ENCODE peak calls at places on chromosomes 13 and 19, in nine cellular contexts. One of them, this sample, is unnamed.

GRCh38 chr19:16197188-16197621 is 506 bp upstream of the AP1M1 start:
- DNase-seq in WERI-Rb-1: no peak
- DNase-seq in H9: no peak
- DNase-seq in natural killer cell: no peak
- DNase-seq in uterus: no peak
- DNase-seq in progenitor cell of endocrine pancreas: no peak
- DNase-seq in psoas muscle: no peak
- DNase-seq in cardiac muscle cell: no peak
- DNase-seq in ascending aorta: no peak
- DNase-seq in this sample: no peak

GRCh38 chr19:3699071-3699740 is 1.1 kb downstream of the PIP5K1C start:
- DNase-seq in uterus: peak; percentile 45
- DNase-seq in H9: no peak
- DNase-seq in cardiac muscle cell: no peak
- DNase-seq in ascending aorta: no peak
- DNase-seq in natural killer cell: peak; percentile 26
- DNase-seq in progenitor cell of endocrine pancreas: no peak
- DNase-seq in WERI-Rb-1: peak; percentile 69
- DNase-seq in psoas muscle: peak; percentile 75
- DNase-seq in this sample: no peak

GRCh38 chr19:36688058-36688457 is 646 bp downstream of the ZNF567 start:
- DNase-seq in WERI-Rb-1: no peak
- DNase-seq in psoas muscle: no peak
- DNase-seq in cardiac muscle cell: no peak
- DNase-seq in progenitor cell of endocrine pancreas: no peak
- DNase-seq in ascending aorta: no peak
- DNase-seq in H9: no peak
- DNase-seq in natural killer cell: no peak
- DNase-seq in uterus: no peak
- DNase-seq in this sample: no peak

GRCh38 chr13:50494110-50494509 is 349.4 kb downstream of the DLEU7 start:
- DNase-seq in psoas muscle: no peak
- DNase-seq in ascending aorta: no peak
- DNase-seq in WERI-Rb-1: no peak
- DNase-seq in H9: no peak
- DNase-seq in natural killer cell: no peak
- DNase-seq in cardiac muscle cell: no peak
- DNase-seq in uterus: no peak
- DNase-seq in progenitor cell of endocrine pancreas: no peak
- DNase-seq in this sample: no peak

GRCh38 chr19:39133431-39134270 is 8.1 kb downstream of the PAK4 start:
- DNase-seq in H9: no peak
- DNase-seq in cardiac muscle cell: peak; percentile 39
- DNase-seq in ascending aorta: no peak
- DNase-seq in psoas muscle: no peak
- DNase-seq in progenitor cell of endocrine pancreas: no peak
- DNase-seq in natural killer cell: no peak
- DNase-seq in WERI-Rb-1: peak; percentile 88
- DNase-seq in uterus: no peak
- DNase-seq in this sample: no peak

GRCh38 chr13:106318941-106319411 is 216.5 kb downstream of the EFNB2 start:
- DNase-seq in psoas muscle: no peak
- DNase-seq in WERI-Rb-1: no peak
- DNase-seq in cardiac muscle cell: no peak
- DNase-seq in natural killer cell: no peak
- DNase-seq in ascending aorta: no peak
- DNase-seq in uterus: peak; percentile 21
- DNase-seq in H9: no peak
- DNase-seq in progenitor cell of endocrine pancreas: no peak
- DNase-seq in this sample: no peak

GRCh38 chr13:44273991-44274810 is 99.4 kb upstream of the SERP2 start:
- DNase-seq in ascending aorta: no peak
- DNase-seq in uterus: peak; percentile 45
- DNase-seq in progenitor cell of endocrine pancreas: no peak
- DNase-seq in WERI-Rb-1: no peak
- DNase-seq in cardiac muscle cell: no peak
- DNase-seq in psoas muscle: no peak
- DNase-seq in H9: no peak
- DNase-seq in natural killer cell: peak; percentile 22
- DNase-seq in this sample: no peak

GRCh38 chr13:32659736-32660135 is 73.5 kb downstream of the PDS5B start:
- DNase-seq in uterus: no peak
- DNase-seq in ascending aorta: no peak
- DNase-seq in progenitor cell of endocrine pancreas: no peak
- DNase-seq in natural killer cell: no peak
- DNase-seq in H9: no peak
- DNase-seq in psoas muscle: no peak
- DNase-seq in WERI-Rb-1: no peak
- DNase-seq in cardiac muscle cell: no peak
- DNase-seq in this sample: no peak

GRCh38 chr13:48828962-48829405 is 146.7 kb upstream of the FNDC3A start:
- DNase-seq in uterus: no peak
- DNase-seq in psoas muscle: no peak
- DNase-seq in WERI-Rb-1: no peak
- DNase-seq in progenitor cell of endocrine pancreas: no peak
- DNase-seq in cardiac muscle cell: no peak
- DNase-seq in natural killer cell: no peak
- DNase-seq in H9: peak; percentile 38
- DNase-seq in ascending aorta: no peak
- DNase-seq in this sample: no peak

GRCh38 chr19:313169-313987 is 22.2 kb upstream of the PLPP2 start:
- DNase-seq in H9: no peak
- DNase-seq in cardiac muscle cell: no peak
- DNase-seq in psoas muscle: no peak
- DNase-seq in ascending aorta: no peak
- DNase-seq in natural killer cell: no peak
- DNase-seq in WERI-Rb-1: no peak
- DNase-seq in progenitor cell of endocrine pancreas: no peak
- DNase-seq in uterus: no peak
- DNase-seq in this sample: no peak

GRCh38 chr13:33367931-33368330 is 82.4 kb upstream of the STARD13 start:
- DNase-seq in H9: no peak
- DNase-seq in ascending aorta: no peak
- DNase-seq in cardiac muscle cell: no peak
- DNase-seq in WERI-Rb-1: no peak
- DNase-seq in uterus: no peak
- DNase-seq in psoas muscle: no peak
- DNase-seq in progenitor cell of endocrine pancreas: no peak
- DNase-seq in natural killer cell: no peak
- DNase-seq in this sample: no peak

GRCh38 chr19:48613024-48613851 is 1.6 kb downstream of the FAM83E start:
- DNase-seq in uterus: no peak
- DNase-seq in H9: peak; percentile 36
- DNase-seq in WERI-Rb-1: no peak
- DNase-seq in natural killer cell: no peak
- DNase-seq in psoas muscle: peak; percentile 86
- DNase-seq in cardiac muscle cell: no peak
- DNase-seq in ascending aorta: no peak
- DNase-seq in progenitor cell of endocrine pancreas: no peak
- DNase-seq in this sample: no peak

GRCh38 chr19:49475995-49476880 is 2.2 kb downstream of the FLT3LG start:
- DNase-seq in cardiac muscle cell: peak; percentile 86
- DNase-seq in H9: peak; percentile 96
- DNase-seq in psoas muscle: peak; percentile 73
- DNase-seq in natural killer cell: no peak
- DNase-seq in ascending aorta: no peak
- DNase-seq in progenitor cell of endocrine pancreas: peak; percentile 77
- DNase-seq in WERI-Rb-1: peak; percentile 91
- DNase-seq in uterus: no peak
- DNase-seq in this sample: no peak

GRCh38 chr13:50684366-50684765 is 159.1 kb downstream of the DLEU7 start:
- DNase-seq in progenitor cell of endocrine pancreas: no peak
- DNase-seq in ascending aorta: no peak
- DNase-seq in cardiac muscle cell: no peak
- DNase-seq in uterus: no peak
- DNase-seq in H9: no peak
- DNase-seq in psoas muscle: no peak
- DNase-seq in WERI-Rb-1: no peak
- DNase-seq in natural killer cell: no peak
- DNase-seq in this sample: no peak

GRCh38 chr19:45591004-45591637 is 6.5 kb upstream of the OPA3 start:
- DNase-seq in H9: peak; percentile 89
- DNase-seq in WERI-Rb-1: peak; percentile 58
- DNase-seq in uterus: no peak
- DNase-seq in progenitor cell of endocrine pancreas: peak; percentile 43
- DNase-seq in ascending aorta: no peak
- DNase-seq in psoas muscle: peak; percentile 58
- DNase-seq in natural killer cell: no peak
- DNase-seq in cardiac muscle cell: peak; percentile 76
- DNase-seq in this sample: no peak

GRCh38 chr13:40351537-40352384 is 314.7 kb downstream of the FOXO1 start:
- DNase-seq in WERI-Rb-1: no peak
- DNase-seq in progenitor cell of endocrine pancreas: no peak
- DNase-seq in H9: no peak
- DNase-seq in psoas muscle: no peak
- DNase-seq in natural killer cell: no peak
- DNase-seq in cardiac muscle cell: no peak
- DNase-seq in ascending aorta: no peak
- DNase-seq in uterus: no peak
- DNase-seq in this sample: no peak

DNA sequence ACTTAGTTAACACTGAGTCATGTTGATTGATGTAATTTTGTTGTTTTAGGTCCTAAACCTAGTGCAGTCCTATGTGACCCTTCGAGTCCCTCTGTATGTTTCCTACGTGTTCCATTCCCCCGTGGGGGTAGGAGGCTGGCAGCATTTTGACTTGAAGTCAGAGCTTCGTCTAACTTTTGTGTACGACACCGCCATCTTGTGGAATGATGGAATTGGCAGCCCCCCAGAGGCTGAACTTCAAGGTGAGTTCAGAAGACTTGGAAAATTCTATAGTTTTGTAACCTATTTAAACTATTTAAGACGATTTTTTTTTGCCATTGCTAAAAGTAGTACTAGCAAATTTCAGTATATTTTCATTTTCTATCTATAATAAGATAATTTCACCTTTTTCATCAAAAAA is 117.9 kb downstream of the STOML3 start:
- DNase-seq in ascending aorta: no peak
- DNase-seq in uterus: peak; percentile 16
- DNase-seq in natural killer cell: no peak
- DNase-seq in psoas muscle: peak; percentile 65
- DNase-seq in WERI-Rb-1: peak; percentile 50
- DNase-seq in progenitor cell of endocrine pancreas: peak; percentile 37
- DNase-seq in cardiac muscle cell: peak; percentile 74
- DNase-seq in H9: peak; percentile 67
- DNase-seq in this sample: no peak
- TF ChIP-seq CTCF in ascending aorta: peak; percentile 27
- TF ChIP-seq CTCF in uterus: no peak
- TF ChIP-seq CTCF in natural killer cell: no peak
- TF ChIP-seq CTCF in psoas muscle: peak; percentile 44
- TF ChIP-seq CTCF in WERI-Rb-1: peak; percentile 39
- TF ChIP-seq CTCF in progenitor cell of endocrine pancreas: peak; percentile 83
- TF ChIP-seq CTCF in cardiac muscle cell: peak; percentile 67
- TF ChIP-seq CTCF in H9: peak; percentile 89
- TF ChIP-seq CTCF in this sample: no peak

GRCh38 chr13:26183416-26183815 is 38.7 kb downstream of the RNF6 start:
- DNase-seq in ascending aorta: no peak
- DNase-seq in WERI-Rb-1: no peak
- DNase-seq in uterus: no peak
- DNase-seq in natural killer cell: no peak
- DNase-seq in cardiac muscle cell: no peak
- DNase-seq in progenitor cell of endocrine pancreas: no peak
- DNase-seq in H9: no peak
- DNase-seq in psoas muscle: no peak
- DNase-seq in this sample: no peak

GRCh38 chr13:26184791-26185250 is 37.3 kb downstream of the RNF6 start:
- DNase-seq in uterus: peak; percentile 53
- DNase-seq in ascending aorta: no peak
- DNase-seq in progenitor cell of endocrine pancreas: peak; percentile 27
- DNase-seq in psoas muscle: peak; percentile 66
- DNase-seq in cardiac muscle cell: peak; percentile 72
- DNase-seq in natural killer cell: peak; percentile 45
- DNase-seq in WERI-Rb-1: peak; percentile 85
- DNase-seq in H9: peak; percentile 60
- DNase-seq in this sample: no peak

GRCh38 chr13:26185720-26186119 is 36.4 kb downstream of the RNF6 start:
- DNase-seq in uterus: no peak
- DNase-seq in H9: no peak
- DNase-seq in cardiac muscle cell: no peak
- DNase-seq in WERI-Rb-1: no peak
- DNase-seq in progenitor cell of endocrine pancreas: no peak
- DNase-seq in ascending aorta: no peak
- DNase-seq in psoas muscle: no peak
- DNase-seq in natural killer cell: no peak
- DNase-seq in this sample: no peak

GRCh38 chr13:26186995-26187394 is 35.1 kb downstream of the RNF6 start:
- DNase-seq in uterus: no peak
- DNase-seq in WERI-Rb-1: no peak
- DNase-seq in cardiac muscle cell: no peak
- DNase-seq in natural killer cell: no peak
- DNase-seq in H9: peak; percentile 39
- DNase-seq in progenitor cell of endocrine pancreas: no peak
- DNase-seq in psoas muscle: no peak
- DNase-seq in ascending aorta: no peak
- DNase-seq in this sample: no peak

GRCh38 chr13:26186141-26186870 is 35.8 kb downstream of the RNF6 start:
- DNase-seq in uterus: peak; percentile 83
- DNase-seq in psoas muscle: peak; percentile 93
- DNase-seq in progenitor cell of endocrine pancreas: peak; percentile 90
- DNase-seq in cardiac muscle cell: peak; percentile 70
- DNase-seq in ascending aorta: peak; percentile 48
- DNase-seq in natural killer cell: peak; percentile 91
- DNase-seq in H9: peak; percentile 96
- DNase-seq in WERI-Rb-1: no peak
- DNase-seq in this sample: peak; percentile 64
- TF ChIP-seq CTCF in uterus: peak; percentile 36
- TF ChIP-seq CTCF in psoas muscle: peak; percentile 41
- TF ChIP-seq CTCF in progenitor cell of endocrine pancreas: peak; percentile 77
- TF ChIP-seq CTCF in cardiac muscle cell: peak; percentile 45
- TF ChIP-seq CTCF in ascending aorta: peak; percentile 33
- TF ChIP-seq CTCF in natural killer cell: peak; percentile 24
- TF ChIP-seq CTCF in H9: peak; percentile 85
- TF ChIP-seq CTCF in WERI-Rb-1: no peak
- TF ChIP-seq CTCF in this sample: no peak

GRCh38 chr19:2089001-2089711 is 7.0 kb downstream of the MOB3A start:
- DNase-seq in cardiac muscle cell: no peak
- DNase-seq in psoas muscle: peak; percentile 48
- DNase-seq in progenitor cell of endocrine pancreas: no peak
- DNase-seq in H9: no peak
- DNase-seq in natural killer cell: no peak
- DNase-seq in ascending aorta: no peak
- DNase-seq in WERI-Rb-1: no peak
- DNase-seq in uterus: no peak
- DNase-seq in this sample: no peak
- TF ChIP-seq CTCF in cardiac muscle cell: no peak
- TF ChIP-seq CTCF in psoas muscle: no peak
- TF ChIP-seq CTCF in progenitor cell of endocrine pancreas: no peak
- TF ChIP-seq CTCF in H9: no peak
- TF ChIP-seq CTCF in natural killer cell: no peak
- TF ChIP-seq CTCF in ascending aorta: no peak
- TF ChIP-seq CTCF in WERI-Rb-1: no peak
- TF ChIP-seq CTCF in uterus: no peak
- TF ChIP-seq CTCF in this sample: no peak

GRCh38 chr13:102402292-102402691 is 444 bp upstream of the FGF14 start:
- DNase-seq in H9: peak; percentile 92
- DNase-seq in WERI-Rb-1: peak; percentile 41
- DNase-seq in uterus: peak; percentile 23
- DNase-seq in natural killer cell: no peak
- DNase-seq in progenitor cell of endocrine pancreas: no peak
- DNase-seq in cardiac muscle cell: peak; percentile 23
- DNase-seq in ascending aorta: no peak
- DNase-seq in psoas muscle: peak; percentile 44
- DNase-seq in this sample: no peak
- TF ChIP-seq CTCF in H9: peak; percentile 42
- TF ChIP-seq CTCF in WERI-Rb-1: peak; percentile 41
- TF ChIP-seq CTCF in uterus: no peak
- TF ChIP-seq CTCF in natural killer cell: no peak
- TF ChIP-seq CTCF in progenitor cell of endocrine pancreas: no peak
- TF ChIP-seq CTCF in cardiac muscle cell: no peak
- TF ChIP-seq CTCF in ascending aorta: peak; percentile 19
- TF ChIP-seq CTCF in psoas muscle: no peak
- TF ChIP-seq CTCF in this sample: no peak

This sample was measured in omental fat pad.